ENCODE peak calls at places on chromosome 2, in six cellular contexts. K is sciatic nerve, A is upper lobe of right lung, C is G401, G is brain microvascular endothelial cell, S is NCI-H1436. M is an unnamed sample.

GRCh38 chr2:201116115-201116958 is at the start of gene CFLAR:
- DNase-seq in A (peak; percentile 93), K (peak; percentile 82), S (peak; percentile 27), C (peak; percentile 78), G (peak; percentile 91), M (no peak)

GRCh38 chr2:104599802-104600510 is 254.0 kb upstream of the POU3F3 start:
- DNase-seq in K (no peak), A (no peak), G (peak; percentile 38), C (no peak), S (no peak), M (no peak)

GRCh38 chr2:62474173-62474572 is 31.8 kb downstream of the TMEM17 start:
- DNase-seq in K (no peak), S (no peak), C (peak; percentile 26), A (no peak), G (no peak), M (no peak)

GRCh38 chr2:130826821-130827501 is 9.8 kb upstream of the ARHGEF4 start:
- DNase-seq in G (no peak), C (no peak), K (no peak), A (peak; percentile 44), S (no peak), M (no peak)

GRCh38 chr2:45813003-45813601 is 161.6 kb downstream of the PRKCE start:
- DNase-seq in S (no peak), K (peak; percentile 69), A (no peak), G (no peak), C (peak; percentile 46), M (no peak)

GRCh38 chr2:61288070-61288841 is 126.3 kb downstream of the C2orf74 start:
- DNase-seq in K (no peak), C (no peak), A (no peak), S (no peak), G (no peak), M (no peak)

GRCh38 chr2:37454851-37455762 is 110.7 kb downstream of the QPCT start:
- DNase-seq in G (no peak), S (no peak), A (no peak), K (no peak), C (no peak), M (no peak)

GRCh38 chr2:142778289-142778688 is 99.2 kb upstream of the KYNU start:
- DNase-seq in G (no peak), K (no peak), A (no peak), S (no peak), C (no peak), M (no peak)

GRCh38 chr2:134259571-134259970 is 5.7 kb downstream of the MGAT5 start:
- DNase-seq in S (no peak), K (no peak), G (no peak), C (peak; percentile 82), A (no peak), M (no peak)

GRCh38 chr2:160405077-160405865 is 88.3 kb downstream of the RBMS1 start:
- DNase-seq in A (no peak), K (no peak), S (no peak), C (no peak), G (no peak), M (no peak)

GRCh38 chr2:190110131-190110530 is 47.6 kb upstream of the MSTN start:
- DNase-seq in S (no peak), C (no peak), A (no peak), K (no peak), G (peak; percentile 59), M (no peak)

GRCh38 chr2:178747767-178748166 is 59.5 kb downstream of the TTN start:
- DNase-seq in G (peak; percentile 2), A (no peak), K (no peak), S (no peak), C (no peak), M (no peak)

GRCh38 chr2:19358242-19359020 is at the start of gene OSR1:
- DNase-seq in C (peak; percentile 9), S (no peak), K (peak; percentile 79), G (peak; percentile 75), A (no peak), M (no peak)

GRCh38 chr2:239122711-239123110 is 274.8 kb downstream of the TWIST2 start:
- DNase-seq in S (no peak), K (no peak), A (no peak), C (no peak), G (no peak), M (no peak)

GRCh38 chr2:119723784-119724467 is 35.8 kb upstream of the PTPN4 start:
- DNase-seq in A (no peak), C (no peak), K (no peak), G (no peak), S (no peak), M (no peak)

GRCh38 chr2:149389506-149390167 is 59.2 kb downstream of the LYPD6 start:
- DNase-seq in A (no peak), G (no peak), K (no peak), S (no peak), C (no peak), M (no peak)

GRCh38 chr2:62189196-62189595 is 6.7 kb upstream of the B3GNT2 start:
- DNase-seq in C (no peak), G (no peak), K (no peak), A (no peak), S (no peak), M (no peak)

GRCh38 chr2:232485757-232486557 is 1.7 kb downstream of the ECEL1 start:
- DNase-seq in S (no peak), G (no peak), C (no peak), A (peak; percentile 61), K (no peak), M (peak; percentile 14)

GRCh38 chr2:152568566-152568965 is 148.7 kb downstream of the PRPF40A start:
- DNase-seq in G (no peak), A (no peak), S (no peak), C (no peak), K (no peak), M (no peak)

GRCh38 chr2:134679740-134680139 is 39.1 kb downstream of the TMEM163 start:
- DNase-seq in S (no peak), K (no peak), A (no peak), C (no peak), G (no peak), M (no peak)

GRCh38 chr2:2840101-2840531 is 509.0 kb upstream of the MYT1L start:
- DNase-seq in K (no peak), G (no peak), A (no peak), C (peak; percentile 93), S (no peak), M (no peak)

GRCh38 chr2:141824790-141825189 is 306.0 kb downstream of the LRP1B start:
- DNase-seq in A (no peak), G (no peak), K (no peak), C (no peak), S (no peak), M (no peak)

GRCh38 chr2:207467716-207468347 is 61.9 kb upstream of the CREB1 start:
- DNase-seq in C (no peak), K (no peak), A (no peak), G (peak; percentile 65), S (no peak), M (no peak)

GRCh38 chr2:99984781-99985525 is 157.4 kb downstream of the AFF3 start:
- DNase-seq in A (no peak), S (no peak), C (peak; percentile 73), K (no peak), G (no peak), M (no peak)

GRCh38 chr2:126657636-126658315 is 1.8 kb downstream of the GYPC start:
- DNase-seq in C (no peak), K (peak; percentile 84), G (peak; percentile 95), A (peak; percentile 83), S (no peak), M (peak; percentile 74)

GRCh38 chr2:238898534-238899281 is 50.8 kb downstream of the TWIST2 start:
- DNase-seq in G (no peak), S (no peak), A (no peak), K (no peak), C (peak; percentile 27), M (no peak)

GRCh38 chr2:46439582-46439981 is 39.8 kb upstream of the TMEM247 start:
- DNase-seq in C (no peak), K (no peak), S (no peak), G (no peak), A (no peak), M (no peak)

GRCh38 chr2:50963734-50964133 is 68.2 kb downstream of the NRXN1 start:
- DNase-seq in A (no peak), G (no peak), S (no peak), K (no peak), C (peak; percentile 59), M (no peak)

GRCh38 chr2:1707771-1708351 is 36.5 kb downstream of the PXDN start:
- DNase-seq in C (no peak), A (peak; percentile 71), S (peak; percentile 75), G (peak; percentile 57), K (peak; percentile 81), M (no peak)

GRCh38 chr2:46298522-46299351 is 1.5 kb downstream of the EPAS1 start:
- DNase-seq in S (no peak), K (peak; percentile 81), C (no peak), G (no peak), A (peak; percentile 85), M (peak; percentile 73)

GRCh38 chr2:74188018-74188601 is 9.4 kb upstream of the MOB1A start:
- DNase-seq in G (no peak), K (no peak), S (no peak), C (no peak), A (no peak), M (peak; percentile 22)

GRCh38 chr2:188383158-188383557 is 91.5 kb downstream of the GULP1 start:
- DNase-seq in S (no peak), K (no peak), C (no peak), G (no peak), A (no peak), M (no peak)

GRCh38 chr2:69997296-69998184 is 36.1 kb upstream of the ASPRV1 start:
- DNase-seq in G (peak; percentile 27), K (peak; percentile 42), C (no peak), A (no peak), S (no peak), M (no peak)